ENCODE peak calls at places on chromosomes 12 and 14, in eight cellular contexts. S, B, H, Q, E, G, N and Z are unnamed samples.

GRCh38 chr12:123859035-123859434 is 96.9 kb downstream of the DNAH10 start:
- ATAC-seq in S (no peak), B (no peak), H (no peak), Q (no peak), E (no peak), G (no peak), N (no peak), Z (no peak)

GRCh38 chr14:103802353-103802752 is 45.0 kb downstream of the PPP1R13B start:
- ATAC-seq in S (no peak), B (no peak), H (no peak), Q (no peak), E (no peak), G (peak; percentile 26), N (no peak), Z (no peak)

GRCh38 chr12:92444763-92445162 is 258.0 kb upstream of the PLEKHG7 start:
- ATAC-seq in S (no peak), B (peak; percentile 77), H (peak; percentile 36), Q (no peak), E (peak; percentile 58), G (peak; percentile 65), N (peak; percentile 33), Z (no peak)

GRCh38 chr12:113086249-113087164 is 30.0 kb downstream of the DTX1 start:
- ATAC-seq in S (no peak), B (peak; percentile 52), H (peak; percentile 26), Q (no peak), E (peak; percentile 55), G (no peak), N (no peak), Z (no peak)

GRCh38 chr14:94345344-94346072 is 22.4 kb upstream of the SERPINA6 start:
- ATAC-seq in S (peak; percentile 67), B (peak; percentile 71), H (peak; percentile 59), Q (peak; percentile 19), E (peak; percentile 51), G (no peak), N (no peak), Z (no peak)

GRCh38 chr14:29846339-29847129 is 81.1 kb downstream of the PRKD1 start:
- ATAC-seq in S (no peak), B (no peak), H (no peak), Q (no peak), E (no peak), G (no peak), N (no peak), Z (no peak)

GRCh38 chr14:19949218-19949617 is 18.5 kb downstream of the OR4K1 start:
- ATAC-seq in S (no peak), B (no peak), H (no peak), Q (no peak), E (no peak), G (no peak), N (no peak), Z (no peak)

GRCh38 chr12:92079054-92079385 is 66.6 kb downstream of the BTG1 start:
- ATAC-seq in S (no peak), B (no peak), H (no peak), Q (no peak), E (no peak), G (no peak), N (no peak), Z (no peak)

GRCh38 chr12:48023386-48023785 is 19.1 kb upstream of the COL2A1 start:
- ATAC-seq in S (no peak), B (no peak), H (no peak), Q (no peak), E (peak; percentile 63), G (peak; percentile 94), N (peak; percentile 93), Z (no peak)